ENCODE peak calls at places on chromosomes 3 and 15, in nine cellular contexts. I is WTC11; R is iPS-NIHi11; Q is activated T-cell treated with anti-CD3 and anti-CD28 coated beads, Interleukin-2, amount 50 U/mL, for 72 hours; G is neural progenitor cell; U is GM23248; P is neuronal stem cell; K is esophagus muscularis mucosa; J is AG08395. A is an unnamed sample.

GRCh38 chr3:76024640-76025039 is 239.3 kb upstream of the ZNF717 start:
- DNase-seq in I (no peak), R (peak), Q (no peak), G (peak), U (peak), P (no peak), K (no peak), J (peak), A (no peak)

GRCh38 chr3:45109736-45110135 is 36.4 kb downstream of the CDCP1 start:
- DNase-seq in I (no peak), R (no peak), Q (no peak), G (no peak), U (no peak), P (no peak), K (no peak), J (no peak), A (no peak)

GRCh38 chr15:58873267-58873666 is 60.2 kb downstream of the SLTM start:
- DNase-seq in I (no peak), R (no peak), Q (no peak), G (no peak), U (peak), P (no peak), K (no peak), J (peak), A (no peak)

GRCh38 chr15:77840962-77841361 is 208.2 kb upstream of the LINGO1 start:
- DNase-seq in I (no peak), R (no peak), Q (no peak), G (no peak), U (peak), P (no peak), K (no peak), J (peak), A (no peak)

GRCh38 chr3:39067286-39067685 is 15.5 kb downstream of the WDR48 start:
- DNase-seq in I (no peak), R (no peak), Q (no peak), G (no peak), U (peak), P (no peak), K (no peak), J (peak), A (no peak)

GRCh38 chr15:79881254-79881653 is 15.6 kb downstream of the MTHFS start:
- DNase-seq in I (no peak), R (no peak), Q (no peak), G (no peak), U (no peak), P (no peak), K (no peak), J (no peak), A (no peak)

GRCh38 chr3:170524072-170524471 is 61.8 kb downstream of the SLC7A14 start:
- DNase-seq in I (no peak), R (no peak), Q (no peak), G (no peak), U (no peak), P (no peak), K (no peak), J (no peak), A (no peak)

GRCh38 chr15:99321477-99321876 is 70.2 kb downstream of the LRRC28 start:
- DNase-seq in I (no peak), R (no peak), Q (no peak), G (no peak), U (no peak), P (no peak), K (no peak), J (no peak), A (no peak)

GRCh38 chr15:98405013-98405412 is 243.3 kb upstream of the IGF1R start:
- DNase-seq in I (no peak), R (no peak), Q (no peak), G (no peak), U (no peak), P (no peak), K (no peak), J (no peak), A (no peak)

GRCh38 chr15:63203451-63204090 is 14.2 kb downstream of the RAB8B start:
- DNase-seq in I (no peak), R (no peak), Q (peak), G (no peak), U (peak), P (no peak), K (no peak), J (no peak), A (no peak)

GRCh38 chr15:28098766-28099554 is at the start of gene OCA2:
- DNase-seq in I (peak), R (peak), Q (peak), G (peak), U (peak), P (peak), K (no peak), J (peak), A (no peak)

GRCh38 chr15:74193305-74193718 is 9.3 kb downstream of the STRA6 start:
- DNase-seq in I (no peak), R (no peak), Q (no peak), G (no peak), U (peak), P (no peak), K (no peak), J (peak), A (no peak)

GRCh38 chr15:86036243-86036642 is 43.4 kb upstream of the AGBL1 start:
- DNase-seq in I (no peak), R (no peak), Q (no peak), G (no peak), U (no peak), P (no peak), K (no peak), J (no peak), A (no peak)

GRCh38 chr15:37490707-37491106 is 390.4 kb upstream of the MEIS2 start:
- DNase-seq in I (no peak), R (no peak), Q (no peak), G (no peak), U (no peak), P (no peak), K (no peak), J (no peak), A (no peak)

GRCh38 chr3:105867690-105868449 is 942 bp downstream of the CBLB start:
- DNase-seq in I (no peak), R (no peak), Q (no peak), G (no peak), U (peak), P (no peak), K (no peak), J (no peak), A (no peak)

GRCh38 chr15:92391640-92392039 is 2.0 kb upstream of the ST8SIA2 start:
- DNase-seq in I (peak), R (peak), Q (peak), G (peak), U (peak), P (no peak), K (no peak), J (peak), A (no peak)

GRCh38 chr15:26222781-26223180 is 359.7 kb upstream of the ATP10A start:
- DNase-seq in I (no peak), R (no peak), Q (no peak), G (no peak), U (no peak), P (no peak), K (no peak), J (no peak), A (no peak)